ENCODE peak calls at places on chromosomes 11 and 22, in eight cellular contexts. H is occipital lobe; F is HT1080; I is stimulated activated CD8-positive, alpha-beta memory T cell treated with anti-CD3 and anti-CD28 coated beads, Interleukin-7, amount 100 ng/mL, for 4 hours; J is ELF-1; Q is NCI-H2081; S is PC-3; M is fibroblast of pulmonary artery. W is an unnamed sample.

GRCh38 chr22:19226428-19226827 is 47.9 kb upstream of the SLC25A1 start:
- DNase-seq in H (no peak), F (no peak), I (no peak), J (no peak), Q (no peak), S (no peak), M (no peak), W (no peak)

GRCh38 chr11:96097844-96098421 is 174.0 kb upstream of the MTMR2 start:
- DNase-seq in H (no peak), F (no peak), I (no peak), J (no peak), Q (no peak), S (peak), M (peak), W (no peak)

GRCh38 chr11:46422588-46422987 is 31.0 kb upstream of the CHRM4 start:
- DNase-seq in H (no peak), F (no peak), I (no peak), J (no peak), Q (no peak), S (no peak), M (no peak), W (no peak)

GRCh38 chr11:1828542-1828941 is 6.2 kb upstream of the SYT8 start:
- DNase-seq in H (no peak), F (no peak), I (no peak), J (no peak), Q (no peak), S (no peak), M (no peak), W (no peak)

GRCh38 chr22:46576556-46577351 is 39.3 kb upstream of the CELSR1 start:
- DNase-seq in H (peak), F (no peak), I (peak), J (no peak), Q (peak), S (peak), M (peak), W (no peak)

GRCh38 chr11:501001-501682 is 5.9 kb downstream of the RNH1 start:
- DNase-seq in H (no peak), F (no peak), I (no peak), J (no peak), Q (no peak), S (no peak), M (no peak), W (no peak)

GRCh38 chr22:48952256-48953102 is 875.2 kb downstream of the BRD1 start:
- DNase-seq in H (no peak), F (no peak), I (no peak), J (no peak), Q (no peak), S (no peak), M (no peak), W (no peak)

GRCh38 chr11:60900673-60901404 is 5.5 kb downstream of the PRPF19 start:
- DNase-seq in H (peak), F (no peak), I (no peak), J (no peak), Q (no peak), S (no peak), M (no peak), W (no peak)

GRCh38 chr22:45435544-45436139 is 22.1 kb downstream of the RIBC2 start:
- DNase-seq in H (peak), F (peak), I (peak), J (peak), Q (peak), S (peak), M (peak), W (peak)

GRCh38 chr11:5285703-5286102 is 16.0 kb upstream of the HBE1 start:
- DNase-seq in H (no peak), F (no peak), I (no peak), J (no peak), Q (no peak), S (no peak), M (no peak), W (no peak)

GRCh38 chr22:49936018-49936972 is 17.9 kb downstream of the CRELD2 start:
- DNase-seq in H (peak), F (peak), I (peak), J (no peak), Q (peak), S (peak), M (peak), W (no peak)

GRCh38 chr11:87493516-87493915 is 455.8 kb downstream of the TMEM135 start:
- DNase-seq in H (no peak), F (no peak), I (no peak), J (peak), Q (no peak), S (no peak), M (no peak), W (no peak)

GRCh38 chr11:8292351-8292750 is 28.7 kb upstream of the LMO1 start:
- DNase-seq in H (no peak), F (no peak), I (no peak), J (no peak), Q (no peak), S (no peak), M (no peak), W (no peak)

GRCh38 chr22:46007848-46008261 is 30.9 kb upstream of the WNT7B start:
- DNase-seq in H (no peak), F (no peak), I (no peak), J (peak), Q (peak), S (no peak), M (peak), W (peak)